ENCODE peak calls at places on chromosome 2, in four cellular contexts. O is left ventricle myocardium inferior, Q is adipocyte, F is osteocyte. J is an unnamed sample.

GRCh38 chr2:71526131-71526530 is 72.8 kb downstream of the DYSF start:
- DNase-seq in Q (no peak), O (no peak), F (no peak), J (no peak)

GRCh38 chr2:207875473-207876212 is 105.9 kb upstream of the FZD5 start:
- DNase-seq in Q (no peak), O (no peak), F (no peak), J (no peak)

GRCh38 chr2:84031312-84031711 is 427.8 kb downstream of the SUCLG1 start:
- DNase-seq in O (no peak), F (no peak), Q (no peak), J (no peak)

GRCh38 chr2:241974096-241974495 is 104.6 kb downstream of the RTP5 start:
- DNase-seq in F (no peak), O (no peak), Q (no peak), J (no peak)

GRCh38 chr2:166382448-166382847 is 6.7 kb upstream of the SCN9A start:
- DNase-seq in F (no peak), O (no peak), Q (no peak), J (no peak)

GRCh38 chr2:152497481-152498052 is 162.6 kb downstream of the FMNL2 start:
- DNase-seq in Q (no peak), F (no peak), O (no peak), J (no peak)

GRCh38 chr2:9753276-9753600 is 90.0 kb upstream of the TAF1B start:
- DNase-seq in O (peak), F (no peak), Q (peak), J (peak)

GRCh38 chr2:86622409-86622877 is 1.2 kb downstream of the RNF103 start:
- DNase-seq in Q (peak), O (peak), F (no peak), J (peak)

GRCh38 chr2:120568975-120569268 is 166.7 kb upstream of the GLI2 start:
- DNase-seq in O (no peak), Q (no peak), F (no peak), J (no peak)

GRCh38 chr2:101658387-101658786 is 39.1 kb upstream of the MAP4K4 start:
- DNase-seq in Q (no peak), O (no peak), F (no peak), J (no peak)

GRCh38 chr2:213376644-213377043 is 92.4 kb downstream of the SPAG16 start:
- DNase-seq in F (no peak), O (no peak), Q (no peak), J (no peak)

GRCh38 chr2:206217743-206218520 is 56.5 kb upstream of the ZDBF2 start:
- DNase-seq in O (no peak), Q (no peak), F (no peak), J (no peak)

GRCh38 chr2:1509271-1509995 is 96.2 kb downstream of the TPO start:
- DNase-seq in Q (no peak), O (no peak), F (no peak), J (no peak)

GRCh38 chr2:84958135-84959044 is 12.6 kb upstream of the KCMF1 start:
- DNase-seq in O (no peak), F (peak), Q (peak), J (no peak)

GRCh38 chr2:229220254-229220653 is 50.8 kb downstream of the PID1 start:
- DNase-seq in O (no peak), F (no peak), Q (no peak), J (no peak)

GRCh38 chr2:238554468-238555184 is 127.9 kb downstream of the ASB1 start:
- DNase-seq in O (no peak), F (no peak), Q (no peak), J (no peak)

GRCh38 chr2:96866986-96867755 is 2.7 kb downstream of the SEMA4C start:
- DNase-seq in Q (no peak), O (no peak), F (no peak), J (no peak)

GRCh38 chr2:121151311-121152109 is 133.5 kb downstream of the TFCP2L1 start:
- DNase-seq in F (no peak), Q (peak), O (no peak), J (no peak)

GRCh38 chr2:240739797-240740196 is 48.1 kb downstream of the AQP12A start:
- DNase-seq in O (no peak), Q (no peak), F (no peak), J (no peak)

GRCh38 chr2:236337465-236338325 is 73.5 kb upstream of the ASB18 start:
- DNase-seq in O (no peak), Q (no peak), F (no peak), J (no peak)

GRCh38 chr2:152523091-152523490 is 188.1 kb downstream of the FMNL2 start:
- DNase-seq in F (no peak), Q (peak), O (no peak), J (no peak)

GRCh38 chr2:207394203-207394741 is 135.5 kb upstream of the CREB1 start:
- DNase-seq in F (no peak), Q (peak), O (no peak), J (no peak)